ENCODE peak calls at places on chromosomes 1 and 21, in six cellular contexts. G is CD8-positive, alpha-beta memory T cell; K is OCI-LY7; N is naive thymus-derived CD4-positive, alpha-beta T cell; O is heart right ventricle; C is CD8-positive, alpha-beta T cell. U is an unnamed sample.

GRCh38 chr1:13779930-13780329 is 79.9 kb downstream of the PRDM2 start:
- DNase-seq in G (no peak), C (no peak), O (no peak), N (no peak), K (no peak), U (no peak)

GRCh38 chr1:29416825-29417557 is 180.7 kb downstream of the PTPRU start:
- DNase-seq in N (no peak), C (peak; percentile 43), G (no peak), K (no peak), O (no peak), U (peak; percentile 69)

GRCh38 chr1:234320069-234320468 is 53.2 kb upstream of the COA6 start:
- DNase-seq in N (no peak), K (no peak), G (no peak), O (no peak), C (no peak), U (no peak)

GRCh38 chr1:89483010-89483756 is 41.4 kb upstream of the LRRC8B start:
- DNase-seq in O (peak; percentile 88), C (peak; percentile 80), G (peak; percentile 59), N (peak; percentile 37), K (peak; percentile 85), U (peak; percentile 84)

GRCh38 chr1:12636098-12636950 is 7.6 kb upstream of the AADACL4 start:
- DNase-seq in G (no peak), C (no peak), O (peak; percentile 77), N (no peak), K (no peak), U (peak; percentile 79)

GRCh38 chr21:33761104-33762036 is 119.1 kb downstream of the ITSN1 start:
- DNase-seq in N (no peak), K (no peak), O (peak; percentile 34), G (no peak), C (no peak), U (no peak)

GRCh38 chr1:179217943-179218507 is 11.5 kb downstream of the ABL2 start:
- DNase-seq in G (no peak), C (no peak), K (peak; percentile 8), N (no peak), O (peak; percentile 20), U (no peak)

GRCh38 chr1:110092991-110093390 is 19.3 kb upstream of the UBL4B start:
- DNase-seq in O (no peak), N (no peak), C (no peak), K (no peak), G (no peak), U (no peak)

GRCh38 chr1:168623003-168623828 is 46.8 kb downstream of the XCL1 start:
- DNase-seq in G (no peak), N (no peak), O (no peak), C (no peak), K (no peak), U (no peak)

DNA sequence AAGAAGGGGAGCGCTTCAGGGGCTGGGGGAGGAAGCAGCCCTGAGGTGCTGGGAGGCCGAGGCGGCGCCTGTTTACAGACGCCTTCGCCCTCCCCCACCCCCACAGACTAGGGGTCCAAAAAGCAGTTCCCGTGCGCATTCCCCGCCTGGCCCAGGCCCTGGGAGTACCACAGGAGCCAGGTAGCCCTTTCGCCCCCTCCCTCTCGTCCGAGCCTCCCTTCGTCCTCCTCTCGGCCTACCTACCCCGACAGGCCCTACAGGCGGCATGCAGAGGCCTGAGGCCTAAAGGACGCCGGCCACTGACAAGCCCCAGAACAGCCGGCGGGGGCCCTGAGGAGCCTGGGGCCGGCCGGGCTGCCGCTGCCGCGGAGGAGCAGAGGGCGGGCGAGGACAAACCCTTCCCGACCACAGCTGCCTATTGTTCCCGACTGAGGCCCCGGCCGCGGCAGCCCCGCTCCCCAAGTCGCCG is 512 bp downstream of the RC3H1 start:
- DNase-seq in G (no peak), O (peak; percentile 37), K (peak; percentile 62), N (peak; percentile 27), C (no peak), U (peak; percentile 77)
- H3K4me1 ChIP-seq in G (peaks cover 52% of the 10 kb centered on the region), O (peaks cover 47% of the 10 kb centered on the region), K (peaks cover 39% of the 10 kb centered on the region), N (peaks cover 24% of the 10 kb centered on the region), C (peaks cover 30% of the 10 kb centered on the region), U (peaks cover 2% of the 10 kb centered on the region)

GRCh38 chr1:153403421-153404085 is 12.7 kb upstream of the S100A8 start:
- DNase-seq in C (no peak), O (no peak), N (no peak), G (no peak), K (no peak), U (no peak)

GRCh38 chr1:153401461-153401860 is 10.6 kb upstream of the S100A8 start:
- DNase-seq in G (no peak), C (no peak), O (no peak), N (no peak), K (no peak), U (no peak)

GRCh38 chr1:153404768-153405167 is 11.6 kb upstream of the S100A7A start:
- DNase-seq in N (peak; percentile 54), C (peak; percentile 64), K (peak; percentile 45), O (peak; percentile 12), G (peak; percentile 26), U (peak; percentile 66)

GRCh38 chr1:153402226-153402625 is 11.4 kb upstream of the S100A8 start:
- DNase-seq in N (no peak), C (no peak), K (no peak), G (no peak), O (no peak), U (no peak)

DNA sequence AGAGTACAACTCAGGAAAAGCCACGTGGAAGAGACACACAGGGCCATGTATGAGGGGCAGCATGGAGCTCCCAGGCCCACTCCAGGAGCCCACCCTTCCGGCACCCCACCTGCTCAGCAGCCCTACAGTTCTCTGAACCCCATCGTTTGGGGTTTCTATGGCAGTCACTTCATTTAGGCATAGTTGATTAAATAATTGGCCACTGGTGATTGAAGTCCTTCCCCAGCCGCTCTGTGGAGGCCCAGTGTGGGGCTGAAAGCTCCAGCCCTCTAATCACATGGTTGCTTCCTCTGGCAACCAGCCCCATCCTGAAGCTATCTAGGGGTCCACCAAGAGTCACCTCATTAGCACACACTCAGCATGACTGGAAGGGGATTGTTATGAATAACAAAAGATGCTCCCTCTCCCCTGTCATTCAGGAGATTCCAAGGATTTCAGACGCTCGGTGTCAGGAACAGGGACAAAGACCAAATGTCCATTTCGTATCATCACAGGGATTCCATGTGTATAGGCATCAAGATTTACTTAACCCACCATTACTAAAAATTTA is 12.2 kb upstream of the S100A7A start:
- DNase-seq in O (no peak), N (no peak), K (no peak), C (peak; percentile 13), G (no peak), U (no peak)
- H3K4me3 ChIP-seq in O (no peak overlapping the region), N (no peak overlapping the region), K (no peak overlapping the region), C (no peak overlapping the region), G (no peak overlapping the region), U (no peak overlapping the region)

DNA sequence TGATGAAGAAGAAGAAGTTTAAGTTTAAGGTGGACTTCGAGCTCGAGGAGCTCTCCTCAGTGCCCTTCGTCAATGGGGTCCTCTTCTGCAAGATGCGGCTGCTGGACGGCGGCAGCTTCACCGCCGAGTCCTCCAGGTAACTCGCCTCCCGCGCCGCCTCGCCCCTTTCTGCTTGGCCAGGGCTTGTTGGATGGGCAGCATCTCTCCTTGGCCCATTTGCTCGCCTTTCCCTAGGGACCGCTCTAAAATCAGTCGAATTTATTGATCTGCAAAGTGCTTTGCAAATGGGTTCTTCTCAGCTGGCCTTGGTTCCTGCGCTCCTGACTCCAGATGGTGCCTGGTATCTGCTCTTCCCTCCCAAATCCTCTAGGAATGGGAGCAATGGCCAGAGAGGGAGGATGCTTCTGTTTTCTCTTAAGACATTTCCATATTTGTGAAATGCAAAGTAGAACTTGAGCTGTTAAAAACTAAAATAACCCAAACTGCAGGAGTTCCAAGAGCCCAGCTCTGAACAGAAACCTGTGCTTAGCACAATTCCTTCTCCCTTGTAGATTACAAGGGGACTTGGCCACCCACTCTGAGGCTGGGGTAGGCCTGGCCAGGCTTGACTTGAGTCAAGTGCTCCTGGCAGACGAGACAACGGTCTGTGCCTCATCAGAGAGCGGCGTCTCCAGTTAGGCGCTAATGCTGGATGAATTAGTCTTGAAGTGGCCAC is 687 bp downstream of the EEIG2 start:
- DNase-seq in C (peak; percentile 54), K (peak; percentile 81), N (peak; percentile 16), G (peak; percentile 31), O (peak; percentile 49), U (peak; percentile 78)
- H3K4me1 ChIP-seq in C (peaks cover 27% of the 10 kb centered on the region), K (peaks cover 56% of the 10 kb centered on the region), N (peaks cover 31% of the 10 kb centered on the region), G (peaks cover 28% of the 10 kb centered on the region), O (peaks cover 5% of the 10 kb centered on the region), U (no peaks in the 10 kb centered on the region)

GRCh38 chr1:50981741-50982140 is 11.7 kb downstream of the CDKN2C start:
- DNase-seq in O (peak; percentile 10), C (no peak), K (no peak), N (no peak), G (no peak), U (no peak)

GRCh38 chr1:50978852-50979781 is 9.1 kb downstream of the CDKN2C start:
- DNase-seq in G (peak; percentile 41), K (peak; percentile 61), O (peak; percentile 19), C (no peak), N (no peak), U (no peak)

GRCh38 chr1:50978144-50978851 is 8.3 kb downstream of the CDKN2C start:
- DNase-seq in C (peak; percentile 61), O (peak; percentile 75), G (peak; percentile 20), K (peak; percentile 69), N (peak; percentile 24), U (peak; percentile 65)

GRCh38 chr1:50980505-50980904 is 10.5 kb downstream of the CDKN2C start:
- DNase-seq in O (no peak), G (no peak), K (no peak), N (no peak), C (no peak), U (no peak)

GRCh38 chr1:50979964-50980363 is 9.9 kb downstream of the CDKN2C start:
- DNase-seq in N (no peak), G (no peak), O (no peak), K (no peak), C (no peak), U (no peak)
- H3K4me3 ChIP-seq in N (no peak overlapping the region), G (no peak overlapping the region), O (peak overlapping the region; percentile 90), K (no peak overlapping the region), C (no peak overlapping the region), U (peak overlapping the region; percentile 30)

DNA sequence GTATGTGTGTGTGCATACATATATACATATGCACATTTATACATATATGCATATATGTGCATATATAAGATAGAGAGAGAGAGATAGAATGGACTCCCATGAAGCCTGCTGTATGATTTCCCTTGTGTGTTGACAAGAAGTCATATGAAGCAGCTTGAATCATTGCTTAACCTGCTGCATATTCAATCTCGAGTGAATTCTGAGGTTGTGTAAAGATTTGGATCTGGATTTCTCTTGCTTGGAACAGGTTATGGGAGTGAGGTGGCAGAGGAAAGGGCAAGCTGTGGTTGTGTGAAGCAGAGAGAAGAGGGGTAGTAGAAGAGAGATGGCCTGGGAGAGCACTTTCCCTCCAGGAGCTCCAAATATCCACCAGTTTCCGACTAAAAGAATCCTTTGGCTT is 65.9 kb downstream of the SPAG17 start:
- DNase-seq in K (no peak), O (no peak), N (no peak), G (no peak), C (no peak), U (no peak)
- H3K4me1 ChIP-seq in K (no peaks in the 10 kb centered on the region), O (no peaks in the 10 kb centered on the region), N (no peaks in the 10 kb centered on the region), G (no peaks in the 10 kb centered on the region), C (no peaks in the 10 kb centered on the region), U (peaks cover 3% of the 10 kb centered on the region)

DNA sequence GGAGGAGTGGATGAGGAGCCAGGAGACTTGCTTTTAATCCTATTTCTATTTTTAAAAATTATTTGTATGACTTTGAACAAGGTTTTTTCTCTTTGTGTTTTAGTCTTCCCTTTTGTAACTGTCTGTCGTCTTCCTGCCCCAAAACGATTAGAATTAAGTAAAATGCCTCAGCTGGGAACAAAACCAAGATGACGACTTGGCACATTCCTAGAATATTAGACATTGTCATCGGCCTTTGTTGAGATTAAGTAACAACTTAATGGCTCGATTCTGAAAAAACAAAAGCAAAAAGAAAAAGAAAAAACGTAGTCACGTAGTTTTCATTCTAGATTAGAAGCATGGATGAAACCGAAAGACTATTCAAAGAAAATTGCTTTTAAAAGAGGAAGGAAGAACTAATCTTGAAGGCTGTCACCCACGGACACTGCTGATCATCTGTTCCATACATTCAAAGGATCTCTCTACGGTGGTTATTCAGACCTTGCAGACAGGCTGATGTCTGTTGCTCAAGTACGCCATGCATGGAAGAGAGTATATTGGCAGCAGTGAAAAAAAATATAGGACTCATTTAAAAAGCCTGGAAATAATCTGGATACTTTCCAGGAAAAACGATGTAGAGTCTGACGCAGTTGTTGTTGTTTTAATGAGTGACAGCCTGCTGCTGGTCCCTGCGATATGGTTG is 16.9 kb downstream of the GNG4 start:
- DNase-seq in C (no peak), G (no peak), K (no peak), O (no peak), N (no peak), U (no peak)
- H3K4me3 ChIP-seq in C (no peak overlapping the region), G (no peak overlapping the region), K (no peak overlapping the region), O (peak overlapping the region; percentile 43), N (no peak overlapping the region), U (peak overlapping the region; percentile 39)